ENCODE peak calls at places on chromosome 1, in four cellular contexts. One of them, this sample, is unnamed.

GRCh38 chr1:20183876-20184275 is 2.0 kb upstream of the UBXN10 start:
- DNase-seq in K562: no peak
- DNase-seq in GM12878: no peak
- DNase-seq in HepG2: peak
- DNase-seq in this sample: no peak

GRCh38 chr1:56169856-56170255 is 409.5 kb downstream of the PLPP3 start:
- DNase-seq in K562: no peak
- DNase-seq in GM12878: no peak
- DNase-seq in HepG2: no peak
- DNase-seq in this sample: no peak

GRCh38 chr1:228149341-228150020 is at the start of gene GJC2:
- DNase-seq in K562: peak
- DNase-seq in GM12878: no peak
- DNase-seq in HepG2: peak
- DNase-seq in this sample: no peak

GRCh38 chr1:236091933-236092318 is 27.0 kb upstream of the NID1 start:
- DNase-seq in K562: no peak
- DNase-seq in GM12878: no peak
- DNase-seq in HepG2: no peak
- DNase-seq in this sample: no peak

GRCh38 chr1:204703826-204704612 is 18.5 kb upstream of the LRRN2 start:
- DNase-seq in K562: no peak
- DNase-seq in GM12878: no peak
- DNase-seq in HepG2: no peak
- DNase-seq in this sample: no peak

GRCh38 chr1:53134042-53134485 is 8.4 kb downstream of the SLC1A7 start:
- DNase-seq in K562: no peak
- DNase-seq in GM12878: no peak
- DNase-seq in HepG2: no peak
- DNase-seq in this sample: no peak

GRCh38 chr1:181097242-181097641 is 8.7 kb downstream of the IER5 start:
- DNase-seq in K562: no peak
- DNase-seq in GM12878: no peak
- DNase-seq in HepG2: no peak
- DNase-seq in this sample: no peak

GRCh38 chr1:179127163-179127895 is 45.5 kb downstream of the TOR3A start:
- DNase-seq in K562: no peak
- DNase-seq in GM12878: no peak
- DNase-seq in HepG2: no peak
- DNase-seq in this sample: no peak

GRCh38 chr1:152347116-152347728 is 12.6 kb downstream of the FLG2 start:
- DNase-seq in K562: peak
- DNase-seq in GM12878: peak
- DNase-seq in HepG2: peak
- DNase-seq in this sample: peak

GRCh38 chr1:205998457-205999241 is 4.5 kb downstream of the RAB7B start:
- DNase-seq in K562: no peak
- DNase-seq in GM12878: no peak
- DNase-seq in HepG2: no peak
- DNase-seq in this sample: no peak

GRCh38 chr1:17185485-17185860 is 19.5 kb upstream of the PADI1 start:
- DNase-seq in K562: no peak
- DNase-seq in GM12878: no peak
- DNase-seq in HepG2: no peak
- DNase-seq in this sample: no peak
- TF ChIP-seq POLR2AphosphoS2 in K562: no peak
- TF ChIP-seq POLR2AphosphoS2 in GM12878: no peak
- TF ChIP-seq POLR2AphosphoS2 in HepG2: no peak
- TF ChIP-seq POLR2AphosphoS2 in this sample: no peak

GRCh38 chr1:4025752-4026151 is 125.7 kb upstream of the C1orf174 start:
- DNase-seq in K562: no peak
- DNase-seq in GM12878: no peak
- DNase-seq in HepG2: no peak
- DNase-seq in this sample: no peak

GRCh38 chr1:4021895-4022268 is 121.8 kb upstream of the C1orf174 start:
- DNase-seq in K562: no peak
- DNase-seq in GM12878: no peak
- DNase-seq in HepG2: no peak
- DNase-seq in this sample: no peak

GRCh38 chr1:4024811-4025210 is 124.7 kb upstream of the C1orf174 start:
- DNase-seq in K562: no peak
- DNase-seq in GM12878: no peak
- DNase-seq in HepG2: no peak
- DNase-seq in this sample: no peak

GRCh38 chr1:4022715-4023114 is 122.6 kb upstream of the C1orf174 start:
- DNase-seq in K562: no peak
- DNase-seq in GM12878: no peak
- DNase-seq in HepG2: no peak
- DNase-seq in this sample: no peak

GRCh38 chr1:4023678-4024077 is 123.6 kb upstream of the C1orf174 start:
- DNase-seq in K562: no peak
- DNase-seq in GM12878: no peak
- DNase-seq in HepG2: no peak
- DNase-seq in this sample: no peak
- TF ChIP-seq RAD21 in K562: no peak
- TF ChIP-seq RAD21 in GM12878: no peak
- TF ChIP-seq RAD21 in HepG2: no peak
- TF ChIP-seq RAD21 in this sample: no peak

GRCh38 chr1:35350872-35351271 is 82.4 kb downstream of the ZMYM4 start:
- DNase-seq in K562: no peak
- DNase-seq in GM12878: no peak
- DNase-seq in HepG2: no peak
- DNase-seq in this sample: no peak
- TF ChIP-seq POLR2AphosphoS2 in K562: no peak
- TF ChIP-seq POLR2AphosphoS2 in GM12878: no peak
- TF ChIP-seq POLR2AphosphoS2 in HepG2: no peak
- TF ChIP-seq POLR2AphosphoS2 in this sample: no peak

GRCh38 chr1:225917536-225917935 is 6.5 kb downstream of the PYCR2 start:
- DNase-seq in K562: no peak
- DNase-seq in GM12878: no peak
- DNase-seq in HepG2: no peak
- DNase-seq in this sample: no peak
- TF ChIP-seq RAD21 in K562: no peak
- TF ChIP-seq RAD21 in GM12878: no peak
- TF ChIP-seq RAD21 in HepG2: no peak
- TF ChIP-seq RAD21 in this sample: no peak

GRCh38 chr1:209190591-209191241 is 392.8 kb upstream of the CAMK1G start:
- DNase-seq in K562: peak
- DNase-seq in GM12878: no peak
- DNase-seq in HepG2: peak
- DNase-seq in this sample: peak
- TF ChIP-seq POLR2AphosphoS2 in K562: no peak
- TF ChIP-seq POLR2AphosphoS2 in GM12878: no peak
- TF ChIP-seq POLR2AphosphoS2 in HepG2: no peak
- TF ChIP-seq POLR2AphosphoS2 in this sample: no peak

GRCh38 chr1:9473032-9473792 is 66.1 kb upstream of the SLC25A33 start:
- DNase-seq in K562: peak
- DNase-seq in GM12878: no peak
- DNase-seq in HepG2: no peak
- DNase-seq in this sample: peak
- TF ChIP-seq RAD21 in K562: no peak
- TF ChIP-seq RAD21 in GM12878: no peak
- TF ChIP-seq RAD21 in HepG2: no peak
- TF ChIP-seq RAD21 in this sample: no peak

DNA sequence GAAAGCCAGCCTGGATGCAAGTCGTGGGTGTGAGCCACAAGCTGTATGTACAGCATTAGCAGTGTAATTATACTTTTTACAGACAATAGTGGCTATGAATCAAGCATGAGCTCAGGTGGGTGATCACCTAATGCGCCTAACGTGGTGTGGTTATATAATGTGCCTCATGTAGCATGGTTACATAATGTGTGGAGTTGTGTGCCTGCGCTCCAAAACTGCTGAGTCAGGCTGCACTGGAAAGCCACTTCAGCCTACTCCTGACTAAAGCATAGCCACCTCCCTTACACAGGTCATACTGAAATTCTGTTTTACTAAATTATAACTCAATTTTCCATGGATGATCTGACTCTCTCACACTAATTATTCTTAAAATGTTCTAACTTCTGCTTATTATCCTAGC is 69.8 kb downstream of the KCNT2 start:
- DNase-seq in K562: no peak
- DNase-seq in GM12878: no peak
- DNase-seq in HepG2: no peak
- DNase-seq in this sample: no peak
- TF ChIP-seq POLR2AphosphoS2 in K562: no peak
- TF ChIP-seq POLR2AphosphoS2 in GM12878: no peak
- TF ChIP-seq POLR2AphosphoS2 in HepG2: no peak
- TF ChIP-seq POLR2AphosphoS2 in this sample: no peak

GRCh38 chr1:9355503-9355902 is 62.8 kb downstream of the SPSB1 start:
- DNase-seq in K562: no peak
- DNase-seq in GM12878: no peak
- DNase-seq in HepG2: no peak
- DNase-seq in this sample: no peak
- TF ChIP-seq RAD21 in K562: no peak
- TF ChIP-seq RAD21 in GM12878: no peak
- TF ChIP-seq RAD21 in HepG2: no peak
- TF ChIP-seq RAD21 in this sample: no peak

GRCh38 chr1:78004719-78005346 is at the start of gene DNAJB4:
- DNase-seq in K562: peak
- DNase-seq in GM12878: peak
- DNase-seq in HepG2: peak
- DNase-seq in this sample: peak
- TF ChIP-seq POLR2AphosphoS2 in K562: no peak
- TF ChIP-seq POLR2AphosphoS2 in GM12878: no peak
- TF ChIP-seq POLR2AphosphoS2 in HepG2: no peak
- TF ChIP-seq POLR2AphosphoS2 in this sample: no peak